ENCODE peak calls at places on chromosomes 16 and 17, in four cellular contexts. M is heart left ventricle, T is colonic mucosa, U is neural crest cell. R is an unnamed sample.
A peak's percentile ranks its signal among the peaks of the same experiment; 100 is the strongest.

GRCh38 chr16:61323456-61323855 is 712.8 kb downstream of the CDH8 start:
- DNase-seq in U (no peak), T (no peak), M (no peak), R (no peak)

GRCh38 chr16:84449156-84450140 is 55.0 kb downstream of the MEAK7 start:
- DNase-seq in U (no peak), M (no peak), T (peak; percentile 61), R (peak; percentile 31)

GRCh38 chr17:11852911-11853310 is 144.4 kb downstream of the ZNF18 start:
- DNase-seq in M (no peak), U (no peak), T (no peak), R (no peak)

GRCh38 chr16:55701442-55702319 is 45.9 kb downstream of the SLC6A2 start:
- DNase-seq in U (peak; percentile 20), M (peak; percentile 56), T (peak; percentile 52), R (peak; percentile 79)

GRCh38 chr17:78142113-78142861 is 3.9 kb upstream of the C17orf99 start:
- DNase-seq in M (no peak), T (peak; percentile 86), U (no peak), R (no peak)

GRCh38 chr17:35605753-35606152 is 18.6 kb downstream of the AP2B1 start:
- DNase-seq in U (no peak), T (no peak), M (no peak), R (no peak)

GRCh38 chr16:67924140-67924906 is 7.3 kb downstream of the CTRL start:
- DNase-seq in U (no peak), M (no peak), T (no peak), R (no peak)

GRCh38 chr16:14485131-14485551 is 144.9 kb downstream of the PARN start:
- DNase-seq in U (no peak), M (no peak), T (no peak), R (no peak)

GRCh38 chr16:49049191-49049590 is 232.4 kb downstream of the CBLN1 start:
- DNase-seq in T (no peak), U (no peak), M (no peak), R (no peak)

GRCh38 chr17:8630802-8631553 is 453 bp upstream of the MYH10 start:
- DNase-seq in M (peak; percentile 99), T (peak; percentile 98), U (peak; percentile 95), R (peak; percentile 99)
- TF ChIP-seq CTCF in M (no peak), T (no peak), U (peak; percentile 52), R (no peak)

DNA sequence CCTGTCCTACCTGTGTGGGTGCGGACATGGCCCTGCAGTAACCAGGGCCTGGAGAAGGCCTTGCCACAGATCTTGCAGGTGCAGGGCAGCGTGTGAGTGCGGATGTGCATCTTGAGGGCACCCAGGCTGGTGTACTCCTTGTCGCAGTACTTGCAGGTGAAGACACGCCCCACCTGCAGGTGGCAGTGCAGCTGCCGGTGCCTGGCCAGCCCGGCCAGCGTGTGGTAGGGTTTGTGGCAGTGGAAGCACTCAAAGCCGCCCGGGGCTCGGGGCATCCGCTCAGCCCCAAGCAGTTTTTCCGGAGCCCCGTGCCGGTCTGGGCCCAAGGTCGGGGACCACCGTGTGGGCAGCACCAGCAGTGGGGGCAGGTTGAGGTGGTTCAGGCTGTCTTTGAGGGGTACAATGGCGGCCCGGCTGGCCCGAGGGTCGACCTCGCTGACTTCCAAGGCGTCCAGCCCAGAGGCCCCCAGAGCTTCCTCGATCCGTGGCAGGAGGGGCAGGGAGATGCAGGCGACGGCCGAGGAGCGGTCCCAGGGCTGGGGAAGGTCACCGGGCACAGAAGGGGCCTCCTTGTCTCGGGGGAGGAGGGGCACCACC is 5.1 kb downstream of the SNAI3 start:
- DNase-seq in U (no peak), T (peak; percentile 61), M (no peak), R (no peak)
- TF ChIP-seq CTCF in U (peak; percentile 48), T (peak; percentile 54), M (no peak), R (no peak)

GRCh38 chr17:73191443-73192218 is 1.2 kb upstream of the COG1 start:
- DNase-seq in U (peak; percentile 64), T (peak; percentile 84), M (peak; percentile 57), R (peak; percentile 58)

GRCh38 chr17:73189417-73190099 is 3.3 kb upstream of the COG1 start:
- DNase-seq in T (no peak), U (peak; percentile 11), M (no peak), R (no peak)

GRCh38 chr17:73194514-73195222 is 1.8 kb downstream of the COG1 start:
- DNase-seq in M (no peak), T (no peak), U (no peak), R (no peak)

GRCh38 chr17:73192894-73193701 is at the start of gene COG1:
- DNase-seq in M (peak; percentile 92), T (peak; percentile 89), U (peak; percentile 69), R (peak; percentile 72)

DNA sequence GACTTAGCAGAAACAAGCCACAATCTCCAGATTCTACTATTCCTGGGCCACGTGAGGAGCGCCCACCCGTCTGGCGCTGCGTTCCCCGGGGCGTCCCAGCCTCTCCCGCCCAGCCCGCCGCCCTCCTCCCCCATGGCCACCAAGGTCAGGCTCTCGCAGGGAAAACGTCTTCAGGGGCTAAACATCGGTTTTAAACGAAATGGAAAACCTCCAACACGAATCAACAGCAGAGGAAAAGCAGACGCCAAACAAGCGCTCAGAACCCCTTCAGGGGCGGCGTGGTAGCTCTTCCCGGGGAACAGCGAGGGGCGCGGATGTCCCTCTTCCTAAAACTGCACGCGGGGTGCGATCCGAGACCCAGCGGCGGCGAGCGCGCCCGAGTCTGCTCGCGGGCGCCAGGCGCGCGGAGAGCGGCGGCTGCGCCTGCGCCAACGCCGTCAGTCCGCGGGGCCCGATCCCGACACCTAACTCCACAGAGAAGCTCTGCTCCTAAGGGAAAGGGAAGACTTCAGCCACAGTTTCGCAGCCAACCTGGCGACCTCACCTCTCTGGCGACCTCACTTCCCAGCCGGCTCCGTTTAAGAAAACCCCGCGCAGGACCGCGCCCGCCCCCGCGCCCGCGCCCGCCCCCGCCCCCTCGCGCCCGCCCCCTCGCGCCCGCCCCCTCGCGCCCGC is 499 bp upstream of the COG1 start:
- DNase-seq in U (peak; percentile 61), M (peak; percentile 66), T (peak; percentile 72), R (peak; percentile 77)
- TF ChIP-seq CTCF in U (no peak), M (no peak), T (no peak), R (no peak)

DNA sequence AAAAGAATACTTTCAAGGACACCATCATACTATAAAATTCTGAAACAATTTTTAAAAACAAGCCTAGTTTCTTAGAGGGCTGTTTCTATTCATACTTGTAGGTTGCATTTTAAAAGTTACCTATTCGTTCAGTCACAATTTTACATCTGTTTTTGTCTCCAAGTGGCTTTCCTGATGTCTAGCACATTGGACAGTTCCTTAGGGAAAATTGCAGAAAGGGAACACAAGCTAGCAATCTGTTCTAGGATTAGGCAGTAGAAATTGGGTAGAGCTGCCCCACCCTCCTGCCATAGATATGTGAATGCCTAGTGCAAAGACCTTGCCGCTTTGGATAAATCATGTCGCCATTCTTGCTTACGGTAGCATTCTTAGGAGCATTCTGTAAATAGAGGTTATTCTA is 358.9 kb downstream of the RBFOX1 start:
- DNase-seq in T (no peak), M (no peak), U (no peak), R (no peak)
- TF ChIP-seq CTCF in T (no peak), M (no peak), U (no peak), R (no peak)

GRCh38 chr16:21684199-21684598 is 20.4 kb downstream of the OTOA start:
- DNase-seq in T (peak; percentile 32), M (no peak), U (peak; percentile 23), R (no peak)
- TF ChIP-seq CTCF in T (peak; percentile 38), M (peak; percentile 38), U (peak; percentile 57), R (peak; percentile 61)

GRCh38 chr17:6421700-6422604 is 13.0 kb downstream of the AIPL1 start:
- DNase-seq in M (peak; percentile 81), U (peak; percentile 95), T (peak; percentile 80), R (peak; percentile 88)

GRCh38 chr17:6420173-6420641 is 14.7 kb downstream of the AIPL1 start:
- DNase-seq in T (no peak), U (peak; percentile 37), M (no peak), R (no peak)

GRCh38 chr17:6423931-6424330 is 11.0 kb downstream of the AIPL1 start:
- DNase-seq in M (no peak), U (no peak), T (no peak), R (no peak)

GRCh38 chr17:6425407-6425806 is 9.5 kb downstream of the AIPL1 start:
- DNase-seq in M (no peak), T (no peak), U (no peak), R (no peak)

GRCh38 chr17:6422654-6423241 is 12.2 kb downstream of the AIPL1 start:
- DNase-seq in M (no peak), T (no peak), U (no peak), R (no peak)
- TF ChIP-seq CTCF in M (no peak), T (no peak), U (no peak), R (no peak)

GRCh38 chr17:17783121-17783824 is 53.5 kb downstream of the SREBF1 start:
- DNase-seq in M (peak; percentile 86), T (peak; percentile 78), U (peak; percentile 33), R (peak; percentile 64)
- TF ChIP-seq CTCF in M (no peak), T (no peak), U (peak; percentile 44), R (no peak)

GRCh38 chr17:7023576-7024401 is 939 bp downstream of the BCL6B start:
- DNase-seq in U (peak; percentile 83), T (peak; percentile 98), M (peak; percentile 92), R (peak; percentile 70)
- TF ChIP-seq CTCF in U (no peak), T (no peak), M (no peak), R (no peak)

GRCh38 chr17:5706835-5707234 is 122.5 kb upstream of the NLRP1 start:
- DNase-seq in T (peak; percentile 60), U (peak; percentile 73), M (peak; percentile 20), R (peak; percentile 74)
- TF ChIP-seq CTCF in T (peak; percentile 81), U (peak; percentile 84), M (peak; percentile 40), R (peak; percentile 68)

GRCh38 chr17:61352408-61352770 is 47.3 kb upstream of the TBX2 start:
- DNase-seq in U (no peak), T (no peak), M (no peak), R (no peak)
- TF ChIP-seq CTCF in U (no peak), T (no peak), M (no peak), R (no peak)